ENCODE peak calls at places on chromosome 6, in nine cellular contexts. I, M, E, F, D, Q, S, T and G are unnamed samples.

GRCh38 chr6:3230275-3231212 is 3.1 kb upstream of the TUBB2B start:
- DNase-seq in E (no peak), I (peak), Q (no peak), S (no peak), T (peak), D (no peak), M (no peak), F (no peak), G (no peak)

GRCh38 chr6:40359808-40360207 is 227.4 kb downstream of the LRFN2 start:
- DNase-seq in T (no peak), D (no peak), M (no peak), Q (no peak), S (no peak), E (peak), I (peak), F (no peak), G (no peak)

GRCh38 chr6:33885121-33886057 is 81.6 kb upstream of the MLN start:
- DNase-seq in M (no peak), S (peak), D (no peak), I (peak), Q (no peak), T (peak), F (no peak), E (no peak), G (peak)

GRCh38 chr6:39769012-39769411 is 23.2 kb upstream of the DAAM2 start:
- DNase-seq in S (no peak), I (no peak), D (no peak), T (no peak), Q (no peak), M (no peak), F (no peak), E (no peak), G (no peak)

GRCh38 chr6:37303891-37304503 is 46.1 kb upstream of the TMEM217 start:
- DNase-seq in D (no peak), F (no peak), Q (peak), E (peak), S (no peak), T (peak), I (peak), M (no peak), G (peak)

GRCh38 chr6:804771-805170 is 111.8 kb upstream of the EXOC2 start:
- DNase-seq in F (no peak), M (no peak), I (no peak), D (no peak), T (no peak), S (no peak), Q (no peak), E (no peak), G (no peak)

GRCh38 chr6:142728367-142728766 is 216.6 kb downstream of the HIVEP2 start:
- DNase-seq in M (no peak), I (peak), D (no peak), F (no peak), Q (no peak), E (no peak), T (no peak), S (no peak), G (no peak)

GRCh38 chr6:35048631-35049083 is 92.5 kb downstream of the TCP11 start:
- DNase-seq in S (peak), E (no peak), D (no peak), F (no peak), Q (no peak), M (no peak), T (peak), I (no peak), G (no peak)

GRCh38 chr6:148240463-148240845 is 102.2 kb upstream of the SASH1 start:
- DNase-seq in S (peak), E (no peak), M (no peak), D (no peak), T (peak), Q (no peak), F (no peak), I (no peak), G (no peak)

GRCh38 chr6:21264288-21264818 is 329.2 kb upstream of the SOX4 start:
- DNase-seq in F (no peak), T (no peak), E (peak), I (no peak), Q (no peak), D (no peak), S (no peak), M (no peak), G (no peak)

GRCh38 chr6:116888732-116889360 is 11.8 kb downstream of the RFX6 start:
- DNase-seq in F (no peak), D (no peak), E (no peak), S (no peak), I (no peak), Q (no peak), T (no peak), M (no peak), G (no peak)

GRCh38 chr6:117483645-117484016 is 1.2 kb downstream of the DCBLD1 start:
- DNase-seq in T (peak), D (no peak), E (peak), I (peak), M (no peak), Q (peak), F (no peak), S (no peak), G (no peak)

GRCh38 chr6:42821846-42822245 is 40.0 kb downstream of the BICRAL start:
- DNase-seq in E (no peak), S (no peak), D (no peak), M (no peak), F (no peak), I (no peak), Q (no peak), T (no peak), G (no peak)

GRCh38 chr6:106114492-106114891 is 28.4 kb downstream of the PRDM1 start:
- DNase-seq in I (no peak), S (no peak), Q (no peak), M (peak), T (no peak), E (no peak), F (no peak), D (no peak), G (no peak)

GRCh38 chr6:6678811-6679210 is 90.3 kb downstream of the LY86 start:
- DNase-seq in M (no peak), Q (no peak), D (no peak), T (no peak), F (no peak), E (no peak), S (no peak), I (peak), G (no peak)

GRCh38 chr6:30821862-30822784 is 62.2 kb upstream of the DDR1 start:
- DNase-seq in S (no peak), I (peak), M (no peak), T (peak), F (no peak), D (peak), Q (peak), E (no peak), G (no peak)

GRCh38 chr6:169005141-169005540 is 248.5 kb downstream of the THBS2 start:
- DNase-seq in D (no peak), F (no peak), M (no peak), E (no peak), T (no peak), S (no peak), I (no peak), Q (no peak), G (no peak)

GRCh38 chr6:33963351-33963750 is 159.5 kb upstream of the MLN start:
- DNase-seq in F (no peak), Q (no peak), T (no peak), I (no peak), E (no peak), D (no peak), M (no peak), S (no peak), G (no peak)

GRCh38 chr6:149077208-149077607 is 240.3 kb upstream of the TAB2 start:
- DNase-seq in D (no peak), Q (no peak), E (no peak), I (no peak), F (no peak), T (peak), S (no peak), M (no peak), G (no peak)

GRCh38 chr6:160306284-160306683 is 41.9 kb upstream of the SLC22A3 start:
- DNase-seq in E (no peak), F (no peak), S (no peak), I (no peak), D (no peak), M (no peak), Q (no peak), T (no peak), G (no peak)

GRCh38 chr6:157830354-157831017 is 7.4 kb downstream of the SNX9 start:
- DNase-seq in E (no peak), M (no peak), S (no peak), F (no peak), I (no peak), Q (no peak), T (no peak), D (no peak), G (no peak)